ENCODE peak calls at places on chromosomes 12 and 14, in four cellular contexts. One of them, this sample, is unnamed.

GRCh38 chr12:63103489-63104131 is 47.4 kb downstream of the AVPR1A start:
- DNase-seq in stomach: no peak
- DNase-seq in HCT116: peak
- DNase-seq in endothelial cell of umbilical vein: peak
- DNase-seq in this sample: no peak

GRCh38 chr12:110846615-110847566 is at the start of gene CCDC63:
- DNase-seq in stomach: peak
- DNase-seq in HCT116: peak
- DNase-seq in endothelial cell of umbilical vein: peak
- DNase-seq in this sample: peak

GRCh38 chr12:72547593-72547992 is 275.4 kb downstream of the TRHDE start:
- DNase-seq in stomach: no peak
- DNase-seq in HCT116: no peak
- DNase-seq in endothelial cell of umbilical vein: no peak
- DNase-seq in this sample: no peak

GRCh38 chr12:13222076-13222475 is 25.6 kb downstream of the EMP1 start:
- DNase-seq in stomach: peak
- DNase-seq in HCT116: no peak
- DNase-seq in endothelial cell of umbilical vein: no peak
- DNase-seq in this sample: no peak

GRCh38 chr12:6444704-6445688 is at the start of gene CD27:
- DNase-seq in stomach: no peak
- DNase-seq in HCT116: no peak
- DNase-seq in endothelial cell of umbilical vein: no peak
- DNase-seq in this sample: peak

GRCh38 chr12:88471641-88472040 is 108.6 kb downstream of the KITLG start:
- DNase-seq in stomach: no peak
- DNase-seq in HCT116: peak
- DNase-seq in endothelial cell of umbilical vein: no peak
- DNase-seq in this sample: peak

GRCh38 chr12:102879144-102879763 is 37.8 kb downstream of the PAH start:
- DNase-seq in stomach: no peak
- DNase-seq in HCT116: peak
- DNase-seq in endothelial cell of umbilical vein: no peak
- DNase-seq in this sample: peak

GRCh38 chr12:93706387-93706786 is 29.2 kb downstream of the CRADD start:
- DNase-seq in stomach: no peak
- DNase-seq in HCT116: no peak
- DNase-seq in endothelial cell of umbilical vein: no peak
- DNase-seq in this sample: no peak

GRCh38 chr14:52117433-52117832 is 48.6 kb upstream of the NID2 start:
- DNase-seq in stomach: no peak
- DNase-seq in HCT116: no peak
- DNase-seq in endothelial cell of umbilical vein: no peak
- DNase-seq in this sample: no peak

GRCh38 chr12:76757694-76758093 is 6.2 kb upstream of the ZDHHC17 start:
- DNase-seq in stomach: no peak
- DNase-seq in HCT116: no peak
- DNase-seq in endothelial cell of umbilical vein: no peak
- DNase-seq in this sample: no peak

GRCh38 chr14:35258420-35258819 is 33.8 kb upstream of the PSMA6 start:
- DNase-seq in stomach: no peak
- DNase-seq in HCT116: no peak
- DNase-seq in endothelial cell of umbilical vein: no peak
- DNase-seq in this sample: no peak

GRCh38 chr12:15562263-15562662 is 226.9 kb downstream of the EPS8 start:
- DNase-seq in stomach: no peak
- DNase-seq in HCT116: no peak
- DNase-seq in endothelial cell of umbilical vein: no peak
- DNase-seq in this sample: no peak

GRCh38 chr12:15555466-15555865 is 233.2 kb downstream of the PTPRO start:
- DNase-seq in stomach: no peak
- DNase-seq in HCT116: no peak
- DNase-seq in endothelial cell of umbilical vein: no peak
- DNase-seq in this sample: no peak

GRCh38 chr12:15556411-15556810 is 232.8 kb downstream of the EPS8 start:
- DNase-seq in stomach: no peak
- DNase-seq in HCT116: no peak
- DNase-seq in endothelial cell of umbilical vein: no peak
- DNase-seq in this sample: no peak

GRCh38 chr12:15563683-15564082 is 225.5 kb downstream of the EPS8 start:
- DNase-seq in stomach: no peak
- DNase-seq in HCT116: no peak
- DNase-seq in endothelial cell of umbilical vein: peak
- DNase-seq in this sample: no peak

DNA sequence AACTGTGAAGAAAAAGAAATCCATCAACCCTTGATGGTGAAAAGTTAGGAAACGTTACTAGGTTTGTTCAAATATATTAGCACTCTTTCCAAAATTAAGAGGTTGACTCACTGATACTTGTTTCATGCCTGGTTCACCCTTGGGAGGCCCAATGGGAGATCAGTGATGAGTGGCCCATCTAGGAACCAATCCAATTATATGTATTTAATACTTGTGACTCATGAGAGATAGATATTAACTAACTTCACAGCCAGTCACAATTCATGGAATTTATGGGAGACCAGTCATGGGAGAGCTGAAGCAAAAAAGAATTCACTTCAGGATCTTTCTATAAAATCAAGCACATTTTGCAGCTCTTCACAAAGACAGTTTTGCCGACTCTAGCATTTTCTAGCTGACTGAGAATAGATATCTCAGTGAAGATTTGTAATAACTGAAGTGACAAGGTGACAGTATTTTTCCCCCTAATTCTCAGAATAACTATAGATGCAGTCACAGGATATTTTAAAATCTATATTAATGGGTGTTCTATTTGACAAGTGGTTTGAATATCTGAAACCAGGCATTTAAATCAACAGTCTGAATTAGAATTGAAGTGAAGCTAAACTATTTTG is 230.2 kb downstream of the EPS8 start:
- DNase-seq in stomach: no peak
- DNase-seq in HCT116: no peak
- DNase-seq in endothelial cell of umbilical vein: no peak
- DNase-seq in this sample: no peak
- TF ChIP-seq POLR2AphosphoS5 in stomach: no peak
- TF ChIP-seq POLR2AphosphoS5 in HCT116: no peak
- TF ChIP-seq POLR2AphosphoS5 in endothelial cell of umbilical vein: no peak
- TF ChIP-seq POLR2AphosphoS5 in this sample: no peak

GRCh38 chr14:71433303-71433702 is 498.9 kb upstream of the RGS6 start:
- DNase-seq in stomach: no peak
- DNase-seq in HCT116: no peak
- DNase-seq in endothelial cell of umbilical vein: no peak
- DNase-seq in this sample: no peak
- TF ChIP-seq CTCF in stomach: no peak
- TF ChIP-seq CTCF in HCT116: no peak
- TF ChIP-seq CTCF in endothelial cell of umbilical vein: no peak
- TF ChIP-seq CTCF in this sample: no peak

GRCh38 chr12:121501946-121502345 is 78.9 kb downstream of the KDM2B start:
- DNase-seq in stomach: no peak
- DNase-seq in HCT116: no peak
- DNase-seq in endothelial cell of umbilical vein: no peak
- DNase-seq in this sample: no peak

GRCh38 chr12:121495746-121496145 is 85.1 kb downstream of the KDM2B start:
- DNase-seq in stomach: no peak
- DNase-seq in HCT116: no peak
- DNase-seq in endothelial cell of umbilical vein: no peak
- DNase-seq in this sample: no peak

GRCh38 chr12:121504505-121504904 is 76.3 kb downstream of the KDM2B start:
- DNase-seq in stomach: no peak
- DNase-seq in HCT116: no peak
- DNase-seq in endothelial cell of umbilical vein: no peak
- DNase-seq in this sample: no peak

GRCh38 chr12:121503395-121503794 is 77.4 kb downstream of the KDM2B start:
- DNase-seq in stomach: no peak
- DNase-seq in HCT116: no peak
- DNase-seq in endothelial cell of umbilical vein: no peak
- DNase-seq in this sample: no peak

DNA sequence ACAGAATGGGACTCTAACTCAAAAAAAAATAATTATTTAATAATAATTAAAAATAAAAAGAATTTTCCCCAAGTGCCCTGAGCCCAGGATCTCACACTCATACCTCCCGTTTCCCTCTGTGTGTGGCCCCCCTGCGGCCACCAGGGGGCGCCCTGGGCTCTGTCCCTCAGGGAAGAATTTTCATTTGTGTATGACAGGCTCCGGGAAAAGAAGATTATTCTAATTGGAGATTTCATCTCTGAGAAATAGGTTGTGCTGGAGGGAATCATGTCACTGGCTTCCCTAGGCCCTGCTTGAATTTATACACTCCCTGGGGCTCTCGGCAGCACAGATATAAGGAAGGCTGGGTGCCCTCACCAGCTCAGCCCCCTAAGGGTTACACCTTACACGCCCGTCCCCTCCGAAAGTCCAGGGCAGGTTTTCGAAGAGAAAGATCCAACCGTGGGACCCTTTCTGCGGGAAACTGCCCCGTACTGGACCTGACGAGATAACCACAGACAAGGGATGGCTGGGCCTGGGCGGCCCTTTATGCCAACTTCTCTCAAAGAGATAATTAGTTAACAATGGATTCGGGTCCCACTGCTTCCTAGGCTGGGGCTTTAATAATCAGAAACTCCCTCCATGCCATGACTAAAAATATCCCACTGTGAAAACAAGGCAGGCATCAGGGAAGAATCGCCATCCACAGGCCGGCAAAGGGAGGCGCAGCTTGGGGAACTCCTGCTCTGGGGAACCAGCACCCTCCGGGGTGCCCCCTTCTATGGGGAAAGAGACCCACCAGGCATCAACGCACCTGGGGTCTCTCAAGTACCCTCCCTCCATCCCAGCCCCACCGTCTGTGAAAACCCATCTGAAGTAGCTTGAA is 80.7 kb downstream of the KDM2B start:
- DNase-seq in stomach: peak
- DNase-seq in HCT116: peak
- DNase-seq in endothelial cell of umbilical vein: peak
- DNase-seq in this sample: peak
- TF ChIP-seq POLR2AphosphoS5 in stomach: no peak
- TF ChIP-seq POLR2AphosphoS5 in HCT116: no peak
- TF ChIP-seq POLR2AphosphoS5 in endothelial cell of umbilical vein: no peak
- TF ChIP-seq POLR2AphosphoS5 in this sample: no peak

GRCh38 chr14:64507376-64508156 is 3.0 kb downstream of the ZBTB1 start:
- DNase-seq in stomach: no peak
- DNase-seq in HCT116: no peak
- DNase-seq in endothelial cell of umbilical vein: no peak
- DNase-seq in this sample: no peak
- TF ChIP-seq CTCF in stomach: no peak
- TF ChIP-seq CTCF in HCT116: no peak
- TF ChIP-seq CTCF in endothelial cell of umbilical vein: no peak
- TF ChIP-seq CTCF in this sample: no peak

GRCh38 chr12:131896811-131897270 is 2.4 kb downstream of the ULK1 start:
- DNase-seq in stomach: no peak
- DNase-seq in HCT116: no peak
- DNase-seq in endothelial cell of umbilical vein: no peak
- DNase-seq in this sample: no peak
- TF ChIP-seq POLR2AphosphoS5 in stomach: no peak
- TF ChIP-seq POLR2AphosphoS5 in HCT116: no peak
- TF ChIP-seq POLR2AphosphoS5 in endothelial cell of umbilical vein: no peak
- TF ChIP-seq POLR2AphosphoS5 in this sample: peak

GRCh38 chr14:100303925-100304324 is 2.3 kb downstream of the SLC25A29 start:
- DNase-seq in stomach: no peak
- DNase-seq in HCT116: no peak
- DNase-seq in endothelial cell of umbilical vein: no peak
- DNase-seq in this sample: no peak

GRCh38 chr14:100304825-100305445 is 1.3 kb downstream of the SLC25A29 start:
- DNase-seq in stomach: peak
- DNase-seq in HCT116: no peak
- DNase-seq in endothelial cell of umbilical vein: peak
- DNase-seq in this sample: no peak

GRCh38 chr14:100306256-100306505 is at the start of gene SLC25A29:
- DNase-seq in stomach: no peak
- DNase-seq in HCT116: no peak
- DNase-seq in endothelial cell of umbilical vein: no peak
- DNase-seq in this sample: no peak

GRCh38 chr14:100306506-100307214 is 416 bp upstream of the SLC25A29 start:
- DNase-seq in stomach: peak
- DNase-seq in HCT116: peak
- DNase-seq in endothelial cell of umbilical vein: peak
- DNase-seq in this sample: peak

DNA sequence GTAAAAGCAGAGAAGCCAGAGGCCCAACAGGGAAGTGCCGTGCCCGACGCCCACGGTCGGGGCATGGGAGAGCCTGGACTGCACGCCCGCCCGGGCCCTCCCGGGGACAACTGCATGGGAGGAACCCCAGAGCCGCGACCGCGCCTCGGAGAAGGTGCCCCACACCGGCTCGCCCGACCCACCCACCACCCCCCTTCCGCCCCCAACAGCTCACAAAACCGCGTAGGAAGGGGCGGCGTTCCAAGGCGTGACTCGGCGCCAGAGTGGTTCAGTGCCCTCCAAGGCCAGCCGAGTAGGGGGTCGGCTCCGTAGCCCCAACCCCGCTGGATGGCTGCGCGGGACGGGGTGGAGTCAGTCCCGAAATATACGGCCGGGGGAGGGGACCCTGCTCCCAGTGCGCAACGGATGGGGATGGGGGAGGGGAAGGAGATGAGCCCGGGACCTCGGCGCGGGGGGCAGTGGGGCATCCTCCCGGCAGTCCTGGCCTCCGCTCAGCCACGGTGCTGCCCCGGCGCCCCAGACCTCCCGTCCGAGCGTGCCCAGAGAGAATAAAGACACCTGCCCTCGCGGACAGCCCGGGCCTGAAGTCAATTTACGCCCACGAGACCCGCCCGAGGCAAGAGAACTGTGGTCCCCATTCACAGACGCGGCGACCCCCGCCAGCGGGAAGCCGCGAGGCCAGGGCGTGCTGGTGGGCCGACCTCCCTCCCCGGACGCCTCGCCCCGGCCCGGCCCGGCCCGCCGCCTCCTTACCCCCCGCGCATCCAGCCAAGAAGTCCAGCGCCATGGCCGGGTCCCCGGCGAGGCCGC is 593 bp downstream of the SLC25A29 start:
- DNase-seq in stomach: peak
- DNase-seq in HCT116: no peak
- DNase-seq in endothelial cell of umbilical vein: peak
- DNase-seq in this sample: peak
- TF ChIP-seq CTCF in stomach: no peak
- TF ChIP-seq CTCF in HCT116: no peak
- TF ChIP-seq CTCF in endothelial cell of umbilical vein: no peak
- TF ChIP-seq CTCF in this sample: no peak

GRCh38 chr14:100359881-100360280 is 36.7 kb downstream of the SLC25A47 start:
- DNase-seq in stomach: no peak
- DNase-seq in HCT116: no peak
- DNase-seq in endothelial cell of umbilical vein: peak
- DNase-seq in this sample: no peak

GRCh38 chr14:100363053-100363452 is 39.9 kb downstream of the SLC25A47 start:
- DNase-seq in stomach: no peak
- DNase-seq in HCT116: no peak
- DNase-seq in endothelial cell of umbilical vein: no peak
- DNase-seq in this sample: no peak

GRCh38 chr14:100364403-100364802 is 41.3 kb downstream of the SLC25A47 start:
- DNase-seq in stomach: no peak
- DNase-seq in HCT116: no peak
- DNase-seq in endothelial cell of umbilical vein: no peak
- DNase-seq in this sample: no peak

GRCh38 chr14:100361626-100362025 is 38.5 kb downstream of the SLC25A47 start:
- DNase-seq in stomach: no peak
- DNase-seq in HCT116: no peak
- DNase-seq in endothelial cell of umbilical vein: no peak
- DNase-seq in this sample: no peak

GRCh38 chr14:100362311-100362927 is 39.3 kb downstream of the SLC25A47 start:
- DNase-seq in stomach: no peak
- DNase-seq in HCT116: no peak
- DNase-seq in endothelial cell of umbilical vein: no peak
- DNase-seq in this sample: no peak
- TF ChIP-seq POLR2AphosphoS5 in stomach: no peak
- TF ChIP-seq POLR2AphosphoS5 in HCT116: no peak
- TF ChIP-seq POLR2AphosphoS5 in endothelial cell of umbilical vein: no peak
- TF ChIP-seq POLR2AphosphoS5 in this sample: no peak